ENCODE peak calls at places on chromosomes 12 and 14, in seven cellular contexts. One of them, this sample, is unnamed.

GRCh38 chr14:92560106-92560865 is 46.7 kb downstream of the RIN3 start:
- DNase-seq in astrocyte of the spinal cord: no peak
- DNase-seq in SK-N-SH: no peak
- DNase-seq in GM12878: no peak
- DNase-seq in fibroblast of the aortic adventitia: no peak
- DNase-seq in IMR-90: no peak
- DNase-seq in foreskin fibroblast: no peak
- DNase-seq in this sample: no peak

GRCh38 chr14:81402123-81402495 is 2.0 kb upstream of the STON2 start:
- DNase-seq in astrocyte of the spinal cord: peak; percentile 62
- DNase-seq in foreskin fibroblast: no peak
- DNase-seq in IMR-90: no peak
- DNase-seq in fibroblast of the aortic adventitia: peak; percentile 48
- DNase-seq in GM12878: no peak
- DNase-seq in SK-N-SH: no peak
- DNase-seq in this sample: no peak

GRCh38 chr12:106978035-106978800 is 8.7 kb downstream of the MTERF2 start:
- DNase-seq in astrocyte of the spinal cord: peak; percentile 49
- DNase-seq in foreskin fibroblast: no peak
- DNase-seq in fibroblast of the aortic adventitia: peak; percentile 62
- DNase-seq in SK-N-SH: peak; percentile 38
- DNase-seq in IMR-90: no peak
- DNase-seq in GM12878: no peak
- DNase-seq in this sample: no peak

GRCh38 chr12:113075137-113075683 is 18.7 kb downstream of the DTX1 start:
- DNase-seq in foreskin fibroblast: no peak
- DNase-seq in GM12878: peak; percentile 95
- DNase-seq in astrocyte of the spinal cord: no peak
- DNase-seq in SK-N-SH: no peak
- DNase-seq in IMR-90: no peak
- DNase-seq in fibroblast of the aortic adventitia: no peak
- DNase-seq in this sample: no peak

GRCh38 chr12:22500100-22500499 is 44.2 kb downstream of the C2CD5 start:
- DNase-seq in astrocyte of the spinal cord: no peak
- DNase-seq in IMR-90: no peak
- DNase-seq in fibroblast of the aortic adventitia: no peak
- DNase-seq in SK-N-SH: no peak
- DNase-seq in GM12878: no peak
- DNase-seq in foreskin fibroblast: no peak
- DNase-seq in this sample: no peak

GRCh38 chr14:94597788-94598187 is 14.4 kb upstream of the SERPINA3 start:
- DNase-seq in foreskin fibroblast: no peak
- DNase-seq in GM12878: no peak
- DNase-seq in IMR-90: no peak
- DNase-seq in astrocyte of the spinal cord: no peak
- DNase-seq in SK-N-SH: no peak
- DNase-seq in fibroblast of the aortic adventitia: no peak
- DNase-seq in this sample: no peak

GRCh38 chr12:31591308-31591901 is 469 bp upstream of the DENND5B start:
- DNase-seq in foreskin fibroblast: peak; percentile 6
- DNase-seq in fibroblast of the aortic adventitia: peak; percentile 54
- DNase-seq in astrocyte of the spinal cord: peak; percentile 32
- DNase-seq in GM12878: no peak
- DNase-seq in SK-N-SH: peak; percentile 73
- DNase-seq in IMR-90: no peak
- DNase-seq in this sample: no peak

GRCh38 chr14:55071870-55072640 is 20.6 kb downstream of the MAPK1IP1L start:
- DNase-seq in astrocyte of the spinal cord: peak; percentile 95
- DNase-seq in fibroblast of the aortic adventitia: peak; percentile 91
- DNase-seq in foreskin fibroblast: peak; percentile 48
- DNase-seq in GM12878: peak; percentile 92
- DNase-seq in SK-N-SH: no peak
- DNase-seq in IMR-90: peak; percentile 94
- DNase-seq in this sample: no peak

GRCh38 chr12:105855691-105856405 is 282.9 kb downstream of the NUAK1 start:
- DNase-seq in foreskin fibroblast: no peak
- DNase-seq in IMR-90: no peak
- DNase-seq in GM12878: no peak
- DNase-seq in fibroblast of the aortic adventitia: no peak
- DNase-seq in SK-N-SH: no peak
- DNase-seq in astrocyte of the spinal cord: no peak
- DNase-seq in this sample: no peak

GRCh38 chr12:132154941-132155770 is 10.9 kb downstream of the NOC4L start:
- DNase-seq in IMR-90: no peak
- DNase-seq in astrocyte of the spinal cord: no peak
- DNase-seq in foreskin fibroblast: no peak
- DNase-seq in SK-N-SH: no peak
- DNase-seq in GM12878: no peak
- DNase-seq in fibroblast of the aortic adventitia: no peak
- DNase-seq in this sample: no peak

GRCh38 chr14:69644814-69645213 is 33.4 kb downstream of the SUSD6 start:
- DNase-seq in foreskin fibroblast: no peak
- DNase-seq in astrocyte of the spinal cord: no peak
- DNase-seq in SK-N-SH: no peak
- DNase-seq in fibroblast of the aortic adventitia: no peak
- DNase-seq in IMR-90: no peak
- DNase-seq in GM12878: no peak
- DNase-seq in this sample: no peak

GRCh38 chr12:46915861-46916260 is 90.1 kb upstream of the SLC38A4 start:
- DNase-seq in SK-N-SH: no peak
- DNase-seq in GM12878: no peak
- DNase-seq in IMR-90: peak; percentile 55
- DNase-seq in fibroblast of the aortic adventitia: peak; percentile 44
- DNase-seq in foreskin fibroblast: peak; percentile 81
- DNase-seq in astrocyte of the spinal cord: no peak
- DNase-seq in this sample: no peak

GRCh38 chr12:2805146-2805525 is 7.3 kb upstream of the ITFG2 start:
- DNase-seq in IMR-90: peak; percentile 67
- DNase-seq in fibroblast of the aortic adventitia: peak; percentile 91
- DNase-seq in SK-N-SH: no peak
- DNase-seq in GM12878: no peak
- DNase-seq in foreskin fibroblast: no peak
- DNase-seq in astrocyte of the spinal cord: peak; percentile 45
- DNase-seq in this sample: no peak

GRCh38 chr12:58066296-58066695 is 124.9 kb downstream of the ATP23 start:
- DNase-seq in GM12878: no peak
- DNase-seq in SK-N-SH: no peak
- DNase-seq in astrocyte of the spinal cord: no peak
- DNase-seq in fibroblast of the aortic adventitia: no peak
- DNase-seq in foreskin fibroblast: no peak
- DNase-seq in IMR-90: no peak
- DNase-seq in this sample: no peak

DNA sequence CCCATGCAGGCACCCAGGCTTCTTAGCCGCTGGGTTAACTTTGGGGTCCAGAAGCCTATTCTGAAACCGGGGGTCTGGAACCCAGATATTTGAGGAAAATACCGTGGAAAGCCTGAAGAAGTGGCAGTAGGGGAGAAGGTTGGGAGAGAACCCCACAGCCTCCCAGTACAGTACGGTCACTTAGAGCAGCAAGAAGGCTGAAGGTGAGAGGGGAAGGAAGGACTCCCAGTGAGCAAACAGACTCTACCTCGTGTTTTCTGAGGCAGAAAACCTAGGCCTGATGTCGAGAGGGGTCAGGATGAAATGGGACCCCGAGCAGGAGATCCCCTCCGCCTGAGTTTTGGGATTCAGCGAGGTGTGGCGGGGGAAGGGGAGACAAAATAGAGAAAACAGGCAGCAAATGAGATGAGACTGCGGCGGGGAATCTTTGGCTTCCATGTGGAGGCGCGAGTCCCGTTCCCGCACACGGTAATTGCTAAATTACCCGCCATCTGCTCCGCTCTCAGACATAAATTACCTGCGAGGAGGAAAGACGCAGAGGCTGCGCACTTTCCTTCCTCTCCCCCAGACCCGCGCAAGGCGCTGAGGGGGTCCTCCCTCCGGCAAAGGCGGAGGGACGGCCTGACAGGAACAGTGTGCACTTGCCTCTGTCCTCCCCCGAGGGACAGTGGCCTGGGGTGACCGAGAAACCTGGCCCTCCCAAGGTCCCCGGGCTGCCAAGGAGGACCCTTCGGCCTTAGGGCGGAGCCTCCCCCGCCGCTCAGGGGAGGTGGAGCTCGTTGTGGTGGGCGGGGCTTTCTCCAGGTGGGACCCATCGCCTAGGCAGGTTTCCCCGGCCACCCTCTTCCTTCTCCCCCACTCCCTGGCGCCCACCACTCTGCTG is 10.9 kb upstream of the CALCOCO1 start:
- DNase-seq in astrocyte of the spinal cord: no peak
- DNase-seq in fibroblast of the aortic adventitia: no peak
- DNase-seq in IMR-90: no peak
- DNase-seq in SK-N-SH: peak; percentile 48
- DNase-seq in GM12878: no peak
- DNase-seq in foreskin fibroblast: no peak
- DNase-seq in this sample: peak; percentile 30
- H3K4me3 ChIP-seq in astrocyte of the spinal cord: no peak overlapping the region
- H3K4me3 ChIP-seq in fibroblast of the aortic adventitia: no peak overlapping the region
- H3K4me3 ChIP-seq in IMR-90: no peak overlapping the region
- H3K4me3 ChIP-seq in SK-N-SH: no peak overlapping the region
- H3K4me3 ChIP-seq in GM12878: no peak overlapping the region
- H3K4me3 ChIP-seq in foreskin fibroblast: no peak overlapping the region
- H3K4me3 ChIP-seq in this sample: peak overlapping the region; percentile 41

DNA sequence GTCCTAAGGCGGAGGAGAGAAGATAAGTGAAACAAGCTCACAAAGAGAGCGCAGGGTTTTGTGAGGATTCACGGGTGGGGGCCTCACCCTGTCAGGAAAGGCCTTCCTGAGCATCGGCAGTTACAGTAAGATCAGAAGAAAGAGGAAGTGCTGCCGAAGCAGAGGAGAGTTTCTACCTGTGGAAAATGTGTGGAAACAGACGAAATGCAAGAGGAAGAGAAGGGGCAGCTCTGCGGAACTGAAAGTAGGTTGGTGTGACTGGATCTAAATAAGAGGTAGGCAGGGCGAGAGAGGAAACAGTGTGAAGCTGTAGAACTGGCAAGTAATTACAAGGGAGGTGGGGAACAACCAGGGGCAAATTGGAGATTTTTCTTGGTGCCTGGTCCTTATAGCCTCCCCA is 2.7 kb downstream of the GPR68 start:
- DNase-seq in fibroblast of the aortic adventitia: no peak
- DNase-seq in foreskin fibroblast: no peak
- DNase-seq in astrocyte of the spinal cord: no peak
- DNase-seq in SK-N-SH: no peak
- DNase-seq in IMR-90: no peak
- DNase-seq in GM12878: peak; percentile 77
- DNase-seq in this sample: no peak
- H3K4me3 ChIP-seq in fibroblast of the aortic adventitia: no peak overlapping the region
- H3K4me3 ChIP-seq in foreskin fibroblast: no peak overlapping the region
- H3K4me3 ChIP-seq in astrocyte of the spinal cord: no peak overlapping the region
- H3K4me3 ChIP-seq in SK-N-SH: no peak overlapping the region
- H3K4me3 ChIP-seq in IMR-90: no peak overlapping the region
- H3K4me3 ChIP-seq in GM12878: peak overlapping the region; percentile 55
- H3K4me3 ChIP-seq in this sample: peak overlapping the region; percentile 52

GRCh38 chr12:49233842-49234526 is 30.9 kb upstream of the TUBA1C start:
- DNase-seq in foreskin fibroblast: no peak
- DNase-seq in GM12878: peak; percentile 35
- DNase-seq in astrocyte of the spinal cord: peak; percentile 59
- DNase-seq in IMR-90: no peak
- DNase-seq in fibroblast of the aortic adventitia: no peak
- DNase-seq in SK-N-SH: no peak
- DNase-seq in this sample: no peak
- H3K4me3 ChIP-seq in foreskin fibroblast: no peak overlapping the region
- H3K4me3 ChIP-seq in GM12878: peak overlapping the region; percentile 4
- H3K4me3 ChIP-seq in astrocyte of the spinal cord: no peak overlapping the region
- H3K4me3 ChIP-seq in IMR-90: no peak overlapping the region
- H3K4me3 ChIP-seq in fibroblast of the aortic adventitia: peak overlapping the region; percentile 14
- H3K4me3 ChIP-seq in SK-N-SH: peak overlapping the region; percentile 62
- H3K4me3 ChIP-seq in this sample: no peak overlapping the region

GRCh38 chr14:61469771-61470170 is 148.4 kb downstream of the PRKCH start:
- DNase-seq in astrocyte of the spinal cord: no peak
- DNase-seq in SK-N-SH: no peak
- DNase-seq in IMR-90: no peak
- DNase-seq in GM12878: no peak
- DNase-seq in fibroblast of the aortic adventitia: no peak
- DNase-seq in foreskin fibroblast: no peak
- DNase-seq in this sample: no peak
- H3K4me3 ChIP-seq in astrocyte of the spinal cord: no peak overlapping the region
- H3K4me3 ChIP-seq in SK-N-SH: no peak overlapping the region
- H3K4me3 ChIP-seq in IMR-90: no peak overlapping the region
- H3K4me3 ChIP-seq in GM12878: no peak overlapping the region
- H3K4me3 ChIP-seq in fibroblast of the aortic adventitia: no peak overlapping the region
- H3K4me3 ChIP-seq in foreskin fibroblast: no peak overlapping the region
- H3K4me3 ChIP-seq in this sample: no peak overlapping the region

This sample was measured in effector memory CD4-positive, alpha-beta T cell.